ENCODE peak calls at places on chromosomes 13 and 19, in eight cellular contexts. One of them, this sample, is unnamed.
A peak's percentile ranks its signal among the peaks of the same experiment; 100 is the strongest.

GRCh38 chr19:40688294-40688693 is 2.2 kb downstream of the NUMBL start:
- DNase-seq in head of caudate nucleus: no peak
- DNase-seq in activated T-helper 1 cell treated with Interleukin-2 at 50 U/mL for 16 hours: no peak
- DNase-seq in stomach: no peak
- DNase-seq in cardiac muscle cell: no peak
- DNase-seq in KBM-7: no peak
- DNase-seq in MCF 10A: no peak
- DNase-seq in adrenal gland: no peak
- DNase-seq in this sample: no peak

GRCh38 chr13:106619688-106620555 is 52.0 kb upstream of the ARGLU1 start:
- DNase-seq in activated T-helper 1 cell treated with Interleukin-2 at 50 U/mL for 16 hours: no peak
- DNase-seq in adrenal gland: peak; percentile 59
- DNase-seq in stomach: no peak
- DNase-seq in MCF 10A: peak; percentile 77
- DNase-seq in head of caudate nucleus: no peak
- DNase-seq in cardiac muscle cell: peak; percentile 84
- DNase-seq in KBM-7: peak; percentile 65
- DNase-seq in this sample: peak; percentile 53

GRCh38 chr13:42709276-42709675 is 72.1 kb upstream of the FAM216B start:
- DNase-seq in stomach: no peak
- DNase-seq in activated T-helper 1 cell treated with Interleukin-2 at 50 U/mL for 16 hours: no peak
- DNase-seq in head of caudate nucleus: no peak
- DNase-seq in cardiac muscle cell: no peak
- DNase-seq in adrenal gland: no peak
- DNase-seq in MCF 10A: no peak
- DNase-seq in KBM-7: no peak
- DNase-seq in this sample: no peak

GRCh38 chr19:7500811-7501450 is 12.1 kb upstream of the PEX11G start:
- DNase-seq in KBM-7: peak; percentile 65
- DNase-seq in head of caudate nucleus: peak; percentile 91
- DNase-seq in adrenal gland: peak; percentile 73
- DNase-seq in stomach: peak; percentile 72
- DNase-seq in MCF 10A: no peak
- DNase-seq in cardiac muscle cell: no peak
- DNase-seq in activated T-helper 1 cell treated with Interleukin-2 at 50 U/mL for 16 hours: no peak
- DNase-seq in this sample: peak; percentile 52

GRCh38 chr13:51002736-51003135 is 93.1 kb downstream of the RNASEH2B start:
- DNase-seq in activated T-helper 1 cell treated with Interleukin-2 at 50 U/mL for 16 hours: no peak
- DNase-seq in adrenal gland: no peak
- DNase-seq in KBM-7: no peak
- DNase-seq in stomach: no peak
- DNase-seq in head of caudate nucleus: no peak
- DNase-seq in cardiac muscle cell: no peak
- DNase-seq in MCF 10A: no peak
- DNase-seq in this sample: no peak

GRCh38 chr19:36060430-36060829 is 5.7 kb downstream of the WDR62 start:
- DNase-seq in head of caudate nucleus: peak; percentile 71
- DNase-seq in stomach: peak; percentile 53
- DNase-seq in cardiac muscle cell: peak; percentile 80
- DNase-seq in adrenal gland: peak; percentile 54
- DNase-seq in KBM-7: peak; percentile 61
- DNase-seq in activated T-helper 1 cell treated with Interleukin-2 at 50 U/mL for 16 hours: no peak
- DNase-seq in MCF 10A: peak; percentile 50
- DNase-seq in this sample: peak; percentile 25

GRCh38 chr19:6047741-6048231 is 62.5 kb downstream of the RFX2 start:
- DNase-seq in adrenal gland: no peak
- DNase-seq in head of caudate nucleus: no peak
- DNase-seq in activated T-helper 1 cell treated with Interleukin-2 at 50 U/mL for 16 hours: no peak
- DNase-seq in stomach: no peak
- DNase-seq in KBM-7: peak; percentile 44
- DNase-seq in MCF 10A: peak; percentile 55
- DNase-seq in cardiac muscle cell: peak; percentile 52
- DNase-seq in this sample: peak; percentile 48

GRCh38 chr19:3898426-3898825 is 17.9 kb downstream of the ATCAY start:
- DNase-seq in head of caudate nucleus: no peak
- DNase-seq in cardiac muscle cell: no peak
- DNase-seq in stomach: no peak
- DNase-seq in adrenal gland: no peak
- DNase-seq in activated T-helper 1 cell treated with Interleukin-2 at 50 U/mL for 16 hours: no peak
- DNase-seq in MCF 10A: no peak
- DNase-seq in KBM-7: no peak
- DNase-seq in this sample: no peak

GRCh38 chr19:16325671-16326400 is 1.2 kb downstream of the KLF2 start:
- DNase-seq in activated T-helper 1 cell treated with Interleukin-2 at 50 U/mL for 16 hours: peak; percentile 49
- DNase-seq in head of caudate nucleus: peak; percentile 29
- DNase-seq in stomach: no peak
- DNase-seq in MCF 10A: no peak
- DNase-seq in KBM-7: no peak
- DNase-seq in cardiac muscle cell: peak; percentile 52
- DNase-seq in adrenal gland: peak; percentile 33
- DNase-seq in this sample: no peak